ENCODE peak calls at places on chromosomes 3 and 15, in ten cellular contexts. S is GM23248, M is mesenchymal stem cell, A is heart left ventricle, H is Peyer's patch, D is neural progenitor cell, J is HCT116, F is esophagus muscularis mucosa, E is SJSA1, X is SJCRH30. T is an unnamed sample.

GRCh38 chr3:45986303-45986982 is 9.2 kb downstream of the FYCO1 start:
- DNase-seq in A (peak; percentile 68), S (peak; percentile 85), X (no peak), D (no peak), E (peak; percentile 69), H (no peak), J (no peak), M (peak; percentile 91), F (no peak), T (no peak)

GRCh38 chr3:78919021-78919755 is 848.6 kb downstream of the ROBO1 start:
- DNase-seq in E (no peak), A (no peak), S (peak; percentile 91), M (peak; percentile 95), X (peak; percentile 19), H (no peak), J (no peak), D (no peak), F (no peak), T (no peak)

GRCh38 chr15:62391565-62392262 is 226.6 kb upstream of the C2CD4B start:
- DNase-seq in A (peak; percentile 71), M (peak; percentile 71), E (peak; percentile 58), X (peak; percentile 70), D (peak; percentile 68), S (peak; percentile 73), H (peak; percentile 68), F (no peak), J (no peak), T (peak; percentile 79)

GRCh38 chr15:43102181-43102580 is 3.7 kb downstream of the UBR1 start:
- DNase-seq in E (no peak), D (no peak), A (no peak), H (no peak), M (peak; percentile 30), J (no peak), S (no peak), X (no peak), F (no peak), T (no peak)

GRCh38 chr3:172595648-172596393 is 72.6 kb upstream of the TNFSF10 start:
- DNase-seq in M (peak; percentile 67), E (no peak), J (peak; percentile 48), A (no peak), D (peak; percentile 60), S (peak; percentile 86), H (peak; percentile 78), X (no peak), F (peak; percentile 88), T (no peak)

GRCh38 chr15:98599911-98600685 is 48.2 kb upstream of the IGF1R start:
- DNase-seq in X (no peak), E (peak; percentile 50), S (no peak), F (no peak), H (peak; percentile 52), J (no peak), D (no peak), A (no peak), M (peak; percentile 58), T (peak; percentile 81)

GRCh38 chr3:179069762-179070390 is 1.7 kb downstream of the ZMAT3 start:
- DNase-seq in J (no peak), F (no peak), D (no peak), M (peak; percentile 52), X (no peak), E (no peak), A (no peak), S (peak; percentile 48), H (no peak), T (no peak)

GRCh38 chr3:156750874-156751245 is 75.3 kb upstream of the LEKR1 start:
- DNase-seq in E (no peak), X (no peak), S (peak; percentile 89), D (peak; percentile 27), M (no peak), H (no peak), A (no peak), J (no peak), F (no peak), T (no peak)

GRCh38 chr3:189363856-189364255 is 192.1 kb downstream of the TPRG1 start:
- DNase-seq in J (no peak), A (no peak), M (no peak), D (no peak), S (peak; percentile 54), X (no peak), H (no peak), E (no peak), F (no peak), T (no peak)

GRCh38 chr3:88046731-88047130 is 12.1 kb downstream of the CGGBP1 start:
- DNase-seq in D (no peak), M (no peak), E (no peak), J (no peak), A (no peak), F (no peak), S (no peak), X (no peak), H (no peak), T (no peak)

GRCh38 chr3:170055209-170055608 is 17.4 kb downstream of the GPR160 start:
- DNase-seq in F (no peak), A (no peak), X (no peak), H (no peak), M (peak; percentile 17), S (peak; percentile 57), D (no peak), J (no peak), E (no peak), T (no peak)

GRCh38 chr3:27756877-27757276 is 34.8 kb upstream of the EOMES start:
- DNase-seq in F (no peak), A (no peak), X (no peak), S (peak; percentile 45), E (no peak), M (no peak), H (no peak), D (no peak), J (no peak), T (no peak)

GRCh38 chr3:61530355-61530754 is 31.0 kb upstream of the PTPRG start:
- DNase-seq in F (no peak), S (peak; percentile 41), X (peak; percentile 54), J (peak; percentile 49), E (no peak), H (no peak), D (peak; percentile 76), M (peak; percentile 9), A (no peak), T (no peak)

GRCh38 chr15:58415636-58416035 is 16.2 kb upstream of the LIPC start:
- DNase-seq in X (no peak), J (no peak), M (no peak), D (no peak), F (no peak), A (no peak), H (no peak), E (no peak), S (peak; percentile 27), T (no peak)

GRCh38 chr15:25189551-25189950 is 234.8 kb downstream of the SNRPN start:
- DNase-seq in M (no peak), S (no peak), E (no peak), A (no peak), H (no peak), J (no peak), F (no peak), D (no peak), X (no peak), T (no peak)
- H3K9me3 ChIP-seq in M (no peaks in the 10 kb centered on the region), S (no peaks in the 10 kb centered on the region), E (peaks cover 14% of the 10 kb centered on the region), A (no peaks in the 10 kb centered on the region), H (no peaks in the 10 kb centered on the region), J (peaks cover 24% of the 10 kb centered on the region), F (no peaks in the 10 kb centered on the region), D (no peaks in the 10 kb centered on the region), X (no peaks in the 10 kb centered on the region), T (peaks cover 100% of the 10 kb centered on the region)

DNA sequence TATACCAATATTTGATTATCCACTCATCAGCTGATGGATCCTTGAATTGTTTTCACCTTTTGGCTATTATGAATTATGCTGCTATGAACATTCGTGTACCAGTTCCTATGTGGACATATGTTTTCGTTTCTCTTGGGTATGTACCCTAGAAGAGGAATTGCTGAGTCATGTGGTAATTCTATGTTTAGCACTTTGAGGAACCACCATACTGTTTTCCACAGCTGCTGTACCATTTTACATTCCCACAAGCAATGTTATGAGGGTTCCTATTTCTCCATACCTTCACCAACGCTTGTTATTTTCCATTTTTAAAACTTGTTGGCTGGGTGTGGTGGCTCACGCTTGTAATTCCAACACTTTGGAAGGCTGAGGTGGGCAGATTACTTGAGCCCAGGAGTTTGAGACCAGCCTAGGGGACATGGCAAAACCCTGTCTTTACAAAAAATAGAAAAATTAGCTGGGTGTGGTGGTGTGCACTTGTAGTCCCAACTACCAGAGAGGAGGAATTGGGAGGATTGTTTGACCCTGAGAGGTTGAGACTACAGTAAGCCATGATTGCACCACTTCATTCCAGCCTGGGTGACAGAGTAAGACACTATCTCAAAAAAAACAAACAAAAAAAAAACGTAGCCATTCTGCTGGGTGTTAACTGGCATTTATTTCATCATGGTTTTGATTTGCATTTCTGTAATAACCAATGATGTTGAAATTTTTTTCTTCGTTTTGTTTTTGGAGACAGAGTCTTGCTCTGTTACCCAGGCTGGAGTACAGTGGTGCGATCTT is 63.1 kb downstream of the RPLP1 start:
- DNase-seq in F (no peak), J (no peak), H (no peak), M (no peak), E (peak; percentile 3), X (no peak), S (no peak), D (no peak), A (no peak), T (no peak)
- H3K27ac ChIP-seq in F (no peak overlapping the region), J (no peak overlapping the region), H (no peak overlapping the region), M (no peak overlapping the region), E (no peak overlapping the region), X (no peak overlapping the region), S (no peak overlapping the region), D (no peak overlapping the region), A (no peak overlapping the region), T (no peak overlapping the region)

GRCh38 chr3:150217691-150218090 is 190.4 kb upstream of the TSC22D2 start:
- DNase-seq in A (no peak), J (no peak), D (no peak), F (peak; percentile 79), M (no peak), X (no peak), H (no peak), S (no peak), E (no peak), T (no peak)
- H3K4me3 ChIP-seq in A (no peak overlapping the region), J (no peak overlapping the region), D (no peak overlapping the region), F (no peak overlapping the region), M (no peak overlapping the region), X (no peak overlapping the region), H (no peak overlapping the region), S (no peak overlapping the region), E (no peak overlapping the region), T (no peak overlapping the region)

GRCh38 chr3:100468676-100469075 is 23.7 kb upstream of the TMEM45A start:
- DNase-seq in F (no peak), E (no peak), M (no peak), X (no peak), J (no peak), D (no peak), A (no peak), H (no peak), S (no peak), T (no peak)
- H3K9me3 ChIP-seq in F (no peaks in the 10 kb centered on the region), E (no peaks in the 10 kb centered on the region), M (peaks cover 33% of the 10 kb centered on the region), X (peaks cover 16% of the 10 kb centered on the region), J (peaks cover 7% of the 10 kb centered on the region), D (peaks cover 6% of the 10 kb centered on the region), A (no peaks in the 10 kb centered on the region), H (no peaks in the 10 kb centered on the region), S (no peaks in the 10 kb centered on the region), T (peaks cover 3% of the 10 kb centered on the region)

T was measured in spleen.